ENCODE peak calls at places on chromosomes 7 and 10, in five cellular contexts. Y, W, Q, E and Z are unnamed samples.
A peak's percentile ranks its signal among the peaks of the same experiment; 100 is the strongest.

GRCh38 chr10:26554246-26554645 is 116.1 kb downstream of the APBB1IP start:
- DNase-seq in Q (no peak), E (no peak), W (no peak), Y (no peak), Z (no peak)

GRCh38 chr10:59633063-59633462 is 76.6 kb downstream of the SLC16A9 start:
- DNase-seq in W (no peak), Q (no peak), Y (no peak), E (no peak), Z (no peak)

GRCh38 chr10:3217301-3217700 is 44.7 kb upstream of the PITRM1 start:
- DNase-seq in W (no peak), Y (no peak), Q (no peak), E (no peak), Z (no peak)

GRCh38 chr10:72379062-72379461 is 24.3 kb upstream of the DNAJB12 start:
- DNase-seq in Q (no peak), W (no peak), E (no peak), Y (no peak), Z (no peak)

GRCh38 chr7:103609778-103610177 is 163.8 kb upstream of the SLC26A5 start:
- DNase-seq in Q (no peak), E (no peak), Y (no peak), W (no peak), Z (no peak)

GRCh38 chr7:51138121-51139085 is 178.2 kb downstream of the COBL start:
- DNase-seq in W (no peak), E (no peak), Y (no peak), Q (peak; percentile 80), Z (no peak)

GRCh38 chr10:42781893-42782445 is 626 bp upstream of the BMS1 start:
- DNase-seq in Y (no peak), W (no peak), Q (no peak), E (peak; percentile 58), Z (no peak)

GRCh38 chr10:24009115-24009514 is 199.8 kb upstream of the KIAA1217 start:
- DNase-seq in Y (no peak), W (no peak), E (no peak), Q (no peak), Z (no peak)